ENCODE peak calls at places on chromosomes 5 and 9, in nine cellular contexts. C, V, L, I, U, H, G, F and Q are unnamed samples.

GRCh38 chr5:89065919-89066318 is 182.9 kb upstream of the MEF2C start:
- DNase-seq in C (no peak), V (no peak), L (no peak), I (no peak), U (no peak), H (no peak), G (no peak), F (no peak), Q (no peak)

GRCh38 chr5:62473209-62473608 is 60.6 kb downstream of the IPO11 start:
- DNase-seq in C (peak), V (no peak), L (no peak), I (no peak), U (no peak), H (no peak), G (no peak), F (no peak), Q (no peak)

GRCh38 chr9:97993000-97993399 is 9.9 kb downstream of the ANP32B start:
- DNase-seq in C (no peak), V (no peak), L (no peak), I (no peak), U (no peak), H (no peak), G (no peak), F (no peak), Q (no peak)

GRCh38 chr9:1353291-1353690 is 303.1 kb downstream of the DMRT2 start:
- DNase-seq in C (no peak), V (no peak), L (no peak), I (no peak), U (no peak), H (no peak), G (no peak), F (no peak), Q (no peak)

GRCh38 chr9:94096819-94097577 is 12.7 kb downstream of the PTPDC1 start:
- DNase-seq in C (no peak), V (no peak), L (no peak), I (no peak), U (no peak), H (no peak), G (no peak), F (no peak), Q (no peak)

GRCh38 chr9:34463098-34463900 is 4.7 kb downstream of the DNAI1 start:
- DNase-seq in C (peak), V (no peak), L (no peak), I (no peak), U (no peak), H (peak), G (peak), F (no peak), Q (no peak)

GRCh38 chr5:308672-309271 is 12.7 kb upstream of the AHRR start:
- DNase-seq in C (peak), V (no peak), L (peak), I (no peak), U (no peak), H (no peak), G (peak), F (no peak), Q (no peak)

GRCh38 chr5:138752341-138752950 is 779 bp upstream of the CTNNA1 start:
- DNase-seq in C (no peak), V (no peak), L (peak), I (no peak), U (peak), H (peak), G (no peak), F (peak), Q (peak)

GRCh38 chr5:131751551-131751950 is 45.3 kb downstream of the FNIP1 start:
- DNase-seq in C (no peak), V (no peak), L (no peak), I (no peak), U (no peak), H (no peak), G (no peak), F (no peak), Q (no peak)

GRCh38 chr9:99019523-99020331 is 76.0 kb downstream of the COL15A1 start:
- DNase-seq in C (peak), V (no peak), L (no peak), I (no peak), U (no peak), H (peak), G (no peak), F (no peak), Q (no peak)

GRCh38 chr5:2113348-2114131 is 230.8 kb upstream of the IRX4 start:
- DNase-seq in C (no peak), V (no peak), L (no peak), I (no peak), U (no peak), H (no peak), G (no peak), F (no peak), Q (no peak)

GRCh38 chr9:105901514-105902109 is 207.3 kb downstream of the TMEM38B start:
- DNase-seq in C (peak), V (peak), L (peak), I (peak), U (no peak), H (no peak), G (no peak), F (no peak), Q (no peak)

GRCh38 chr5:52269395-52269794 is 518.3 kb upstream of the ITGA1 start:
- DNase-seq in C (no peak), V (no peak), L (no peak), I (no peak), U (no peak), H (no peak), G (no peak), F (no peak), Q (no peak)

GRCh38 chr9:116693233-116693731 is 6.2 kb downstream of the TRIM32 start:
- DNase-seq in C (peak), V (no peak), L (no peak), I (no peak), U (no peak), H (no peak), G (no peak), F (no peak), Q (no peak)

GRCh38 chr9:105291422-105291859 is 47.0 kb downstream of the SLC44A1 start:
- DNase-seq in C (no peak), V (no peak), L (no peak), I (no peak), U (no peak), H (no peak), G (no peak), F (no peak), Q (no peak)

GRCh38 chr9:124717597-124717996 is 53.5 kb downstream of the NR6A1 start:
- DNase-seq in C (no peak), V (no peak), L (no peak), I (no peak), U (no peak), H (no peak), G (no peak), F (no peak), Q (no peak)

GRCh38 chr9:120922404-120923173 is 4.0 kb downstream of the TRAF1 start:
- DNase-seq in C (no peak), V (no peak), L (no peak), I (no peak), U (no peak), H (no peak), G (no peak), F (peak), Q (no peak)

GRCh38 chr5:171953860-171954701 is 52.4 kb downstream of the FBXW11 start:
- DNase-seq in C (peak), V (no peak), L (no peak), I (no peak), U (no peak), H (no peak), G (no peak), F (no peak), Q (no peak)

DNA sequence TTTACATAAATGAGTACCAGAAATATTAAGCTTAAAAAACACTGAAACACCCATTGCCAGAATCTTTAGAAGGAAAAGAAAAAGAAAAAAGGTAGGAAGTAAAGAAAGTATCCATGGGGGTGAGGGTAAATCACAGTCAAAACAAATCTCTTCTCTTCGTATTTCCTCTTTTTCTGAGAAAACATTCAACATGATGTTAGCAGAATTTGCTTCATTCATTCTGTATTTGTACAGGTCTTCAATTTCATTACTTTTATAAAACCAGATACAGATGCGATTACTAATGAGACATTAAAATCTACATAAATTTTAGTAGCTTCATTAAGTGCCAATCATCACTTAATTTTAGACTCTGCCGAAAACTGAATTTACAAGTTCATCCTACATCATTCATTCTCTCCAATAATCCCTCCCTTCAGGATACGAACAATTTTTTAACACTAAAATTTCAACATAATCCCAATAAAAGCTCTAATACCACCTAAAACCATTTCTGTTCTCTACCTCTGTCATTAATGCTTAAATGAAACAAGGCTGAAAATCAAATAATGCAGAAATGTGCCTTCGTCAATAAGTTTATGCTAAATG is 7.0 kb downstream of the NR3C1 start:
- DNase-seq in C (no peak), V (no peak), L (no peak), I (no peak), U (no peak), H (no peak), G (no peak), F (no peak), Q (no peak)
- H3K4me3 ChIP-seq in C (peak), V (peak), L (no peak), I (peak), U (peak), H (peak), G (peak), F (no peak), Q (no peak)

GRCh38 chr5:122076669-122077450 is 1.2 kb downstream of the LOX start:
- DNase-seq in C (peak), V (peak), L (peak), I (peak), U (peak), H (peak), G (peak), F (peak), Q (peak)

GRCh38 chr5:122076023-122076422 is 2.0 kb downstream of the LOX start:
- DNase-seq in C (peak), V (no peak), L (no peak), I (no peak), U (no peak), H (no peak), G (no peak), F (no peak), Q (no peak)

GRCh38 chr5:122073864-122074263 is 4.2 kb downstream of the LOX start:
- DNase-seq in C (no peak), V (no peak), L (no peak), I (no peak), U (no peak), H (no peak), G (no peak), F (no peak), Q (no peak)

GRCh38 chr5:122078116-122078865 is at the start of gene LOX:
- DNase-seq in C (peak), V (peak), L (peak), I (peak), U (peak), H (peak), G (peak), F (peak), Q (peak)

GRCh38 chr5:122077451-122078115 is 476 bp downstream of the LOX start:
- DNase-seq in C (peak), V (peak), L (peak), I (peak), U (no peak), H (no peak), G (peak), F (peak), Q (no peak)
- H3K4me3 ChIP-seq in C (peak), V (peak), L (peak), I (peak), U (peak), H (peak), G (peak), F (peak), Q (peak)

GRCh38 chr5:76548525-76549229 is 74.5 kb downstream of the F2RL2 start:
- DNase-seq in C (no peak), V (no peak), L (no peak), I (no peak), U (no peak), H (no peak), G (no peak), F (no peak), Q (no peak)

GRCh38 chr5:76546497-76547102 is 76.6 kb downstream of the F2RL2 start:
- DNase-seq in C (peak), V (no peak), L (no peak), I (no peak), U (no peak), H (no peak), G (no peak), F (no peak), Q (no peak)

GRCh38 chr5:76547242-76547890 is 75.8 kb downstream of the F2RL2 start:
- DNase-seq in C (no peak), V (no peak), L (no peak), I (no peak), U (peak), H (no peak), G (no peak), F (no peak), Q (no peak)

GRCh38 chr5:76545184-76545583 is 78.0 kb downstream of the F2RL2 start:
- DNase-seq in C (no peak), V (no peak), L (no peak), I (no peak), U (no peak), H (no peak), G (no peak), F (no peak), Q (no peak)

GRCh38 chr5:76547891-76548524 is 75.2 kb downstream of the F2RL2 start:
- DNase-seq in C (no peak), V (no peak), L (no peak), I (no peak), U (no peak), H (no peak), G (no peak), F (no peak), Q (no peak)
- H3K4me3 ChIP-seq in C (no peak), V (no peak), L (no peak), I (peak), U (no peak), H (no peak), G (no peak), F (no peak), Q (no peak)

DNA sequence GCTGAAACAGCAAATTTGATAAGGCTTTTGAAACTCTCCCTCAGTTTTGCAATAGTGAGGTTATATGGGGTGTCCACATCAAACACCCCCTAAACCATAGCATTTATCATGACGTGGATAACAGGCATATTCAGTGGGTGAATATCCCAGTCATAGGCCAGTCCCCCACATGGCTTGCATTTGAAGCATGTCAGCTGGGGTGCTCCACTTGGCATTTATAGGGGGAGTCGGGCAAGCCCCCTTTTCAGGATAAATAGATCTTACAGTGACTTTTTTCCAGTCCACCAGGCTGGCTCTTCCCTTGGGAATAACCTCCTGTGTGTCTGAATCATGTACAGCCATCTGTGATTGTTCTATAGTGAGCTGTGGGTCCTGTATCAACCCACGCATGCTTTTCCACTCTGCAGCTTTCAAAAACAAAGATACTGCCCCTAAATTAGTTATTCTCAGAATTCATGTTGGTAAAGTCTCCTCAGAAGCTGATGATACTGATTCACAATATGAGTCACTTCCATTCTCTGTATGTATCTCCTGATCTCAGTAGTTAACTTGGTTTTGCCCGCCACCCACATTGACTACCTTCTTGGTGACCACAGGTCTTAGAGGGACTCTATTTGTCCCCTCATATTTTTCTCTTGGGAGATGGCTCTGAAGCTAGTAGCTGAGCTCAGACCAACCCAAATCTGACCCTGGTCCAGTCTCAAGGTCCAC is 84.3 kb upstream of the SPIN1 start:
- DNase-seq in C (peak), V (no peak), L (no peak), I (no peak), U (no peak), H (no peak), G (peak), F (no peak), Q (no peak)
- H3K4me3 ChIP-seq in C (peak), V (no peak), L (no peak), I (no peak), U (no peak), H (no peak), G (no peak), F (no peak), Q (no peak)

GRCh38 chr5:113269023-113269997 is 165.5 kb downstream of the TSSK1B start:
- DNase-seq in C (no peak), V (no peak), L (no peak), I (no peak), U (no peak), H (no peak), G (no peak), F (no peak), Q (no peak)
- H3K4me3 ChIP-seq in C (no peak), V (no peak), L (no peak), I (no peak), U (no peak), H (no peak), G (no peak), F (no peak), Q (no peak)

DNA sequence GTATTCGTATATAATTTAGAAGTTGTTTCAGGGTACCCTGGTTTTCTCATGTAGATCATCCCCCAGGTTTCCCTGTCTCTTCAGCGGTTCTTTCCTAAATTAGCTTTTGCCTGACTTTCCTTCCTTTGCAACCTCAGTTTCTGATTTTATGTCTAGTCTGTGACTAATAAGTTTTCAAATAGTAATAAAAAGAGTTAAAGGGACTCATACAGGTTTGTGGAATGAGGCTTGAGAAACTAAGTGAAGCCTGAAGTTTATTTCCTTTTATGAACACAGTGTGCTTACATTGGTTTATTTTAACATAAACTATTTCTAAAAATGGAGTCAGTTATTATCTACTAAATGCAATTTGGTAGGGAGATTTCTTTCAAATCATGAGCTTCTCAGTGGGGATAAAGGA is 96.8 kb downstream of the TRIO start:
- DNase-seq in C (no peak), V (no peak), L (no peak), I (no peak), U (no peak), H (no peak), G (no peak), F (no peak), Q (no peak)
- H3K4me3 ChIP-seq in C (no peak), V (no peak), L (no peak), I (no peak), U (no peak), H (no peak), G (no peak), F (no peak), Q (no peak)

DNA sequence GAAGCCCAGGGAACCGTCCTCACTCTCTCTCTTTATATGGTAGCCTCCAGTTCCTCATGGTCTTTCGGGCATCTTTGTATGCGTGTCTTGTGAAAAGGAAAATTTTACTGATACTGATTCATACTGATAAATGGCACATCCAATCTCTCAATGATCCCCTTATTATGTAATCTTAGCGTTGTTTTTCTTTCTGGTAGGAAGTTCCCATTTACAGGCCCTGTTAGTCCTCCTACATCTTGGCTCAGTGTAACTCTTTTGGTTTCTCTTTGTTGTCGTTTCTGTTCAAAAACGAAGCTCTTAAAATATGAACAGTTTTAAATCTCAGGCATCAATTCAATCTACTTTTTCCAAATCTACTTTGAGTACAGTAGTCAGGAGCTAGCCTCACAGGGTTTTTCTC is 258.1 kb downstream of the NR3C1 start:
- DNase-seq in C (peak), V (no peak), L (no peak), I (no peak), U (no peak), H (no peak), G (no peak), F (no peak), Q (no peak)
- H3K4me3 ChIP-seq in C (peak), V (peak), L (no peak), I (peak), U (no peak), H (no peak), G (no peak), F (no peak), Q (no peak)

DNA sequence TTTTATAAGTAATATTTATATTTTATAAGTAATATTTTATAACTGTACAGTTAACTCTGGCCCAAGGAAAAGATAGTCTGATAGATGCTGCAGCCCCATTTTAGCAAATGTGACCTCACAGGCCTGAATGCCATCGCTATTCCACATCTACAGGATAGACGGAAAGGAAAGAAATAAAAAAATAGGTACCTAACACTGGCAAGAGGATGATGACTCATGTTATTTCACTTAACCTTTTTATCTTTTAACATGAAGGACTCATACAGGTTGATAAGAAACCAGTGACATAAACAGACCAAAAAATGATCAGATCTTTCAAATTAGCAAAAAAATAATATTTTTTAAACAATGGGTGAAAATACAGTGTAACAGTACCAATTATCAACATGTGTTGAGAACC is 2.7 kb downstream of the CD274 start:
- DNase-seq in C (no peak), V (no peak), L (no peak), I (no peak), U (no peak), H (no peak), G (no peak), F (no peak), Q (no peak)
- H3K4me3 ChIP-seq in C (no peak), V (no peak), L (no peak), I (no peak), U (no peak), H (no peak), G (no peak), F (no peak), Q (no peak)